ENCODE peak calls at places on chromosomes 2 and 18, in five cellular contexts. One of them, this sample, is unnamed.

GRCh38 chr18:63150942-63151421 is 168.6 kb downstream of the BCL2 start:
- DNase-seq in Caco-2: no peak
- DNase-seq in nephron progenitor cell: no peak
- DNase-seq in AG09319: no peak
- DNase-seq in spleen: no peak
- DNase-seq in this sample: no peak

GRCh38 chr2:11559066-11559785 is 25.4 kb downstream of the GREB1 start:
- DNase-seq in spleen: peak
- DNase-seq in AG09319: no peak
- DNase-seq in Caco-2: no peak
- DNase-seq in nephron progenitor cell: no peak
- DNase-seq in this sample: peak

GRCh38 chr18:74229891-74230290 is 61.9 kb downstream of the CYB5A start:
- DNase-seq in AG09319: no peak
- DNase-seq in nephron progenitor cell: no peak
- DNase-seq in Caco-2: no peak
- DNase-seq in spleen: no peak
- DNase-seq in this sample: no peak

GRCh38 chr2:230797515-230798495 is 66.9 kb upstream of the ITM2C start:
- DNase-seq in nephron progenitor cell: no peak
- DNase-seq in Caco-2: no peak
- DNase-seq in AG09319: no peak
- DNase-seq in spleen: no peak
- DNase-seq in this sample: no peak

GRCh38 chr2:62972601-62973000 is 78.0 kb upstream of the OTX1 start:
- DNase-seq in spleen: no peak
- DNase-seq in nephron progenitor cell: no peak
- DNase-seq in Caco-2: no peak
- DNase-seq in AG09319: no peak
- DNase-seq in this sample: no peak

GRCh38 chr2:25377822-25378421 is 36.2 kb upstream of the DNMT3A start:
- DNase-seq in nephron progenitor cell: no peak
- DNase-seq in AG09319: no peak
- DNase-seq in spleen: peak
- DNase-seq in Caco-2: no peak
- DNase-seq in this sample: peak

GRCh38 chr18:79511671-79512301 is 116.1 kb downstream of the NFATC1 start:
- DNase-seq in AG09319: no peak
- DNase-seq in spleen: peak
- DNase-seq in nephron progenitor cell: no peak
- DNase-seq in Caco-2: no peak
- DNase-seq in this sample: peak

GRCh38 chr18:24023185-24023814 is 8.7 kb downstream of the TTC39C start:
- DNase-seq in spleen: no peak
- DNase-seq in AG09319: no peak
- DNase-seq in Caco-2: peak
- DNase-seq in nephron progenitor cell: peak
- DNase-seq in this sample: no peak

GRCh38 chr2:171741189-171741588 is 53.9 kb downstream of the DYNC1I2 start:
- DNase-seq in AG09319: no peak
- DNase-seq in spleen: no peak
- DNase-seq in nephron progenitor cell: no peak
- DNase-seq in Caco-2: no peak
- DNase-seq in this sample: no peak

GRCh38 chr2:45119855-45120254 is 110.6 kb upstream of the SIX2 start:
- DNase-seq in spleen: no peak
- DNase-seq in nephron progenitor cell: no peak
- DNase-seq in AG09319: peak
- DNase-seq in Caco-2: no peak
- DNase-seq in this sample: no peak

GRCh38 chr2:241180495-241180894 is 8.0 kb upstream of the ANO7 start:
- DNase-seq in nephron progenitor cell: no peak
- DNase-seq in AG09319: no peak
- DNase-seq in spleen: no peak
- DNase-seq in Caco-2: no peak
- DNase-seq in this sample: no peak

GRCh38 chr2:85772019-85772745 is 18.4 kb downstream of the ATOH8 start:
- DNase-seq in spleen: peak
- DNase-seq in AG09319: peak
- DNase-seq in nephron progenitor cell: peak
- DNase-seq in Caco-2: no peak
- DNase-seq in this sample: peak

GRCh38 chr2:62334440-62335058 is 138.6 kb downstream of the B3GNT2 start:
- DNase-seq in Caco-2: no peak
- DNase-seq in AG09319: no peak
- DNase-seq in spleen: no peak
- DNase-seq in nephron progenitor cell: no peak
- DNase-seq in this sample: no peak

GRCh38 chr2:38600242-38600891 is 2.4 kb downstream of the HNRNPLL start:
- DNase-seq in AG09319: no peak
- DNase-seq in nephron progenitor cell: peak
- DNase-seq in spleen: no peak
- DNase-seq in Caco-2: no peak
- DNase-seq in this sample: no peak

GRCh38 chr2:62266433-62267038 is 70.6 kb downstream of the B3GNT2 start:
- DNase-seq in Caco-2: no peak
- DNase-seq in spleen: no peak
- DNase-seq in nephron progenitor cell: no peak
- DNase-seq in AG09319: no peak
- DNase-seq in this sample: no peak

GRCh38 chr2:229905601-229906000 is 16.2 kb downstream of the TRIP12 start:
- DNase-seq in AG09319: no peak
- DNase-seq in nephron progenitor cell: no peak
- DNase-seq in spleen: no peak
- DNase-seq in Caco-2: no peak
- DNase-seq in this sample: no peak

GRCh38 chr2:221161186-221161585 is 410.9 kb downstream of the EPHA4 start:
- DNase-seq in spleen: no peak
- DNase-seq in AG09319: no peak
- DNase-seq in nephron progenitor cell: no peak
- DNase-seq in Caco-2: no peak
- DNase-seq in this sample: no peak

GRCh38 chr2:96649342-96649741 is 6.8 kb downstream of the FER1L5 start:
- DNase-seq in Caco-2: no peak
- DNase-seq in AG09319: no peak
- DNase-seq in spleen: no peak
- DNase-seq in nephron progenitor cell: no peak
- DNase-seq in this sample: no peak

GRCh38 chr2:133836220-133836619 is 268.0 kb upstream of the NCKAP5 start:
- DNase-seq in spleen: no peak
- DNase-seq in AG09319: no peak
- DNase-seq in Caco-2: no peak
- DNase-seq in nephron progenitor cell: no peak
- DNase-seq in this sample: no peak

GRCh38 chr2:53233759-53234547 is 533.7 kb upstream of the CHAC2 start:
- DNase-seq in Caco-2: no peak
- DNase-seq in nephron progenitor cell: no peak
- DNase-seq in spleen: no peak
- DNase-seq in AG09319: no peak
- DNase-seq in this sample: no peak

GRCh38 chr18:79521806-79522205 is 126.1 kb downstream of the NFATC1 start:
- DNase-seq in spleen: no peak
- DNase-seq in nephron progenitor cell: no peak
- DNase-seq in Caco-2: no peak
- DNase-seq in AG09319: no peak
- DNase-seq in this sample: peak

GRCh38 chr2:227160164-227160563 is 3.8 kb downstream of the COL4A4 start:
- DNase-seq in spleen: no peak
- DNase-seq in AG09319: no peak
- DNase-seq in Caco-2: no peak
- DNase-seq in nephron progenitor cell: no peak
- DNase-seq in this sample: no peak
- TF ChIP-seq CTCF in spleen: no peak
- TF ChIP-seq CTCF in AG09319: no peak
- TF ChIP-seq CTCF in Caco-2: no peak
- TF ChIP-seq CTCF in nephron progenitor cell: no peak
- TF ChIP-seq CTCF in this sample: no peak

GRCh38 chr18:8701546-8702118 is 3.7 kb upstream of the MTCL1 start:
- DNase-seq in nephron progenitor cell: no peak
- DNase-seq in spleen: no peak
- DNase-seq in Caco-2: no peak
- DNase-seq in AG09319: peak
- DNase-seq in this sample: no peak
- TF ChIP-seq CTCF in nephron progenitor cell: no peak
- TF ChIP-seq CTCF in spleen: no peak
- TF ChIP-seq CTCF in Caco-2: no peak
- TF ChIP-seq CTCF in AG09319: no peak
- TF ChIP-seq CTCF in this sample: no peak

GRCh38 chr2:186456941-186457340 is 29.1 kb upstream of the ZC3H15 start:
- DNase-seq in nephron progenitor cell: no peak
- DNase-seq in Caco-2: no peak
- DNase-seq in AG09319: peak
- DNase-seq in spleen: no peak
- DNase-seq in this sample: no peak

GRCh38 chr2:186460465-186460864 is 25.6 kb upstream of the ZC3H15 start:
- DNase-seq in Caco-2: no peak
- DNase-seq in nephron progenitor cell: no peak
- DNase-seq in spleen: no peak
- DNase-seq in AG09319: no peak
- DNase-seq in this sample: no peak

GRCh38 chr2:186455613-186456012 is 30.4 kb upstream of the ZC3H15 start:
- DNase-seq in Caco-2: no peak
- DNase-seq in spleen: no peak
- DNase-seq in AG09319: no peak
- DNase-seq in nephron progenitor cell: no peak
- DNase-seq in this sample: no peak

GRCh38 chr2:186457908-186458307 is 28.2 kb upstream of the ZC3H15 start:
- DNase-seq in Caco-2: no peak
- DNase-seq in spleen: no peak
- DNase-seq in AG09319: no peak
- DNase-seq in nephron progenitor cell: no peak
- DNase-seq in this sample: no peak

GRCh38 chr2:186459009-186459408 is 27.1 kb upstream of the ZC3H15 start:
- DNase-seq in spleen: no peak
- DNase-seq in Caco-2: no peak
- DNase-seq in AG09319: no peak
- DNase-seq in nephron progenitor cell: no peak
- DNase-seq in this sample: no peak
- TF ChIP-seq CTCF in spleen: no peak
- TF ChIP-seq CTCF in Caco-2: peak
- TF ChIP-seq CTCF in AG09319: peak
- TF ChIP-seq CTCF in nephron progenitor cell: no peak
- TF ChIP-seq CTCF in this sample: peak

DNA sequence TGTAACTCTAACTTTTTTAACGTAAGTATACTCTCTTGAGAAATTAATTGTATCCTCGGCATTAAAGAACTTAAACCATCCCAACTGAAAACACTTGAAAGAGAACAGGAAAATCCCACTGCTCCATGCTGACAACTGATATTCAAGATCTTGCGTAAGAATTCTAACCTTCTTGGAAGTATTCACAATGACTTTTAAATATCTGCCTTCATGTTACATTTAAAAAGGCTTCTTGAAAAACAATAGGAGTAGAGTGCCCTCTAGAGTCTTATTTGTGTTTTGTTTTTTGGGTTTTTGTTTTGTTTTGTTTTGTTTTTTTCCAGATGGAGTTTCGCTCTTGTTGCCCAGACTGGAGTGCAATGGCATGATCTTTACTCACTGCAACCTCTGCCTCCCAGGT is 65.4 kb upstream of the DNAJC10 start:
- DNase-seq in Caco-2: no peak
- DNase-seq in nephron progenitor cell: no peak
- DNase-seq in AG09319: peak
- DNase-seq in spleen: no peak
- DNase-seq in this sample: no peak
- TF ChIP-seq CTCF in Caco-2: peak
- TF ChIP-seq CTCF in nephron progenitor cell: peak
- TF ChIP-seq CTCF in AG09319: peak
- TF ChIP-seq CTCF in spleen: peak
- TF ChIP-seq CTCF in this sample: peak

This sample was measured in upper lobe of right lung.